ENCODE peak calls at places on chromosome 12, in five cellular contexts. J is HepG2, Z is K562, W is HCT116, B is GM12878. U is an unnamed sample.

GRCh38 chr12:87202189-87202588 is 827.0 kb downstream of the C12orf50 start:
- DNase-seq in J (no peak), Z (no peak), W (no peak), B (no peak), U (no peak)

GRCh38 chr12:49588281-49588680 is 17.2 kb downstream of the FAM186B start:
- DNase-seq in J (no peak), Z (no peak), W (no peak), B (no peak), U (no peak)

GRCh38 chr12:57151741-57152407 is 4.5 kb upstream of the LRP1-AS start:
- DNase-seq in J (no peak), Z (no peak), W (no peak), B (no peak), U (peak)

GRCh38 chr12:26918321-26919215 is 19.2 kb downstream of the INTS13 start:
- DNase-seq in J (no peak), Z (no peak), W (no peak), B (no peak), U (no peak)

GRCh38 chr12:130053641-130054040 is 108.6 kb upstream of the FZD10 start:
- DNase-seq in J (no peak), Z (no peak), W (no peak), B (no peak), U (no peak)

GRCh38 chr12:6554168-6554989 is 1.5 kb downstream of the IFFO1 start:
- DNase-seq in J (peak), Z (peak), W (peak), B (no peak), U (peak)

GRCh38 chr12:34406228-34406995 is 384.1 kb downstream of the ALG10 start:
- DNase-seq in J (no peak), Z (peak), W (no peak), B (no peak), U (peak)

GRCh38 chr12:19208456-19208855 is 78.9 kb downstream of the PLEKHA5 start:
- DNase-seq in J (no peak), Z (no peak), W (no peak), B (no peak), U (no peak)

GRCh38 chr12:65536876-65537661 is 258.6 kb downstream of the MSRB3 start:
- DNase-seq in J (no peak), Z (no peak), W (peak), B (no peak), U (no peak)

GRCh38 chr12:130868412-130868811 is 3.5 kb upstream of the RAN start:
- DNase-seq in J (no peak), Z (no peak), W (no peak), B (no peak), U (no peak)

GRCh38 chr12:6183689-6184441 is 16.3 kb upstream of the CD9 start:
- DNase-seq in J (peak), Z (no peak), W (no peak), B (no peak), U (no peak)

GRCh38 chr12:5716221-5716620 is 228.8 kb downstream of the ANO2 start:
- DNase-seq in J (no peak), Z (no peak), W (no peak), B (no peak), U (no peak)

GRCh38 chr12:93145086-93145485 is 216.0 kb upstream of the EEA1 start:
- DNase-seq in J (no peak), Z (no peak), W (no peak), B (no peak), U (no peak)

GRCh38 chr12:106219043-106219442 is 28.8 kb downstream of the CKAP4 start:
- DNase-seq in J (no peak), Z (no peak), W (no peak), B (no peak), U (no peak)

GRCh38 chr12:89069431-89069830 is 282.9 kb downstream of the DUSP6 start:
- DNase-seq in J (no peak), Z (no peak), W (no peak), B (no peak), U (no peak)

GRCh38 chr12:40959041-40959440 is 229.1 kb upstream of the PDZRN4 start:
- DNase-seq in J (no peak), Z (no peak), W (no peak), B (no peak), U (no peak)

GRCh38 chr12:123966596-123966995 is 6.0 kb downstream of the CCDC92 start:
- DNase-seq in J (no peak), Z (no peak), W (no peak), B (no peak), U (no peak)

GRCh38 chr12:83818888-83819287 is 1093.7 kb downstream of the SLC6A15 start:
- DNase-seq in J (no peak), Z (no peak), W (no peak), B (no peak), U (no peak)

GRCh38 chr12:54980341-54980740 is 4.2 kb downstream of the TESPA1 start:
- DNase-seq in J (no peak), Z (peak), W (no peak), B (no peak), U (no peak)

GRCh38 chr12:27012239-27012981 is 1.8 kb downstream of the TM7SF3 start:
- DNase-seq in J (peak), Z (no peak), W (no peak), B (no peak), U (no peak)

GRCh38 chr12:76649091-76649490 is 89.5 kb upstream of the OSBPL8 start:
- DNase-seq in J (no peak), Z (no peak), W (no peak), B (no peak), U (no peak)

GRCh38 chr12:132356686-132357622 is 27.6 kb upstream of the GALNT9 start:
- DNase-seq in J (no peak), Z (no peak), W (peak), B (no peak), U (no peak)

GRCh38 chr12:58359084-58359483 is 417.7 kb downstream of the ATP23 start:
- DNase-seq in J (no peak), Z (no peak), W (no peak), B (no peak), U (peak)
- TF ChIP-seq ZBTB33 in J (no peak), Z (no peak), W (no peak), B (no peak), U (no peak)

DNA sequence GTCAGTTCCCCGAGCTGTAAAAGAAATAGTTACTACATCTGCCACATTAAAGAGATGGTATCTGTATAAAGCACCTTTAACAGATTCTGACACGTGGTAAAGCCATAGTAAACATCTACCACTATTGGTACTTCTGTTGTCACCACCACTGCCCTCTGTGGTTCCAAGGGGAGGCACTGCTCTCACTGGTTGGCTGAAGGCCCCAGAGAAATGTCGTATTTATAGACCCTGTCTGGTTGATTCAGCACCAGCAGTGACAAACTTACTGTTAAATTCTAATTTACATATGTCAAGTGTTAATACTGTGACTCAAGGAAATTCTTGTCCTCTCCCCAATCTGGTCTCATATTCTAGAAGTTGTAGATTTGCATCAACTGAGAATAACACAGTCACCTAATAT is 281.1 kb downstream of the ERC1 start:
- DNase-seq in J (no peak), Z (no peak), W (no peak), B (no peak), U (no peak)
- TF ChIP-seq ZBTB33 in J (no peak), Z (no peak), W (no peak), B (no peak), U (no peak)

GRCh38 chr12:94851396-94852025 is 152.0 kb downstream of the NDUFA12 start:
- DNase-seq in J (no peak), Z (no peak), W (no peak), B (no peak), U (no peak)
- TF ChIP-seq ZBTB33 in J (no peak), Z (no peak), W (no peak), B (no peak), U (no peak)

DNA sequence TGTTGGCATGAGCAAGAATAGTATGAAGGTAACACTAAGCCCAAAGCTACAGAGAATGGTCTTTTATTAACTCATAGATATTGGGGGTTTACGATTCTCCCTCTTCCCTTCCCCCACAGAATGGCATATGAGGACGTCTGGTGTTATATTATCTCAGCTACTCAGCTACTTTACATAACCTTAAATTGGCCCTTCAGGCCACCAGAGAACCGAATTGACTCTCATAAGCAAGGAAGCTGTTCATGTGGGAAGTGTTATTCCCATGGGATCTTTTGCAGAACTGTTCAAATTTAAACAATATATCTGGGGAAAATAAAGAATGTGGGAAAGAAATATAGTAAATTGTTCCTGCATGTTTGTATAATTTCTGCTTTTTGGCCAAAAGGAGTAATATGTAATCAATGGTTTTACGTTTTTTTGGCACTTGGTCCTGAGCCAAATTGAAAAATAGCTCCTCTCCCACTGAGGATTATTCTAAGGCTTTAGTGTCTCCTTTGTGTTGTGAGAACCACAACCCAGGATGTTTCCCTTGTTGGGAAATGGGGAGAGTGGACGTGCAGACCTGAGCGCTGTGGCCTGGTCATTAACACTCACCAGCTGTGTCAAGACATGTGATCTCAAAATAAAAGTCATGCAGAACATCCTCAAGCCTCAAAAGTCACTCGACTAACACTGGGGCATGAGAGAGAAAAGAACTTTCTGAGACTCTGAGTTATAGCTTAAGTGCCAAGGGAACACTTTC is 31.8 kb upstream of the CMAS start:
- DNase-seq in J (no peak), Z (no peak), W (no peak), B (no peak), U (no peak)
- TF ChIP-seq ZBTB33 in J (no peak), Z (no peak), W (no peak), B (no peak), U (no peak)

GRCh38 chr12:24970177-24970576 is 21.3 kb upstream of the BCAT1 start:
- DNase-seq in J (no peak), Z (no peak), W (no peak), B (no peak), U (no peak)

GRCh38 chr12:24964342-24964741 is 15.4 kb upstream of the BCAT1 start:
- DNase-seq in J (no peak), Z (no peak), W (no peak), B (no peak), U (no peak)

GRCh38 chr12:24972078-24972477 is 23.2 kb upstream of the BCAT1 start:
- DNase-seq in J (no peak), Z (no peak), W (no peak), B (no peak), U (no peak)

DNA sequence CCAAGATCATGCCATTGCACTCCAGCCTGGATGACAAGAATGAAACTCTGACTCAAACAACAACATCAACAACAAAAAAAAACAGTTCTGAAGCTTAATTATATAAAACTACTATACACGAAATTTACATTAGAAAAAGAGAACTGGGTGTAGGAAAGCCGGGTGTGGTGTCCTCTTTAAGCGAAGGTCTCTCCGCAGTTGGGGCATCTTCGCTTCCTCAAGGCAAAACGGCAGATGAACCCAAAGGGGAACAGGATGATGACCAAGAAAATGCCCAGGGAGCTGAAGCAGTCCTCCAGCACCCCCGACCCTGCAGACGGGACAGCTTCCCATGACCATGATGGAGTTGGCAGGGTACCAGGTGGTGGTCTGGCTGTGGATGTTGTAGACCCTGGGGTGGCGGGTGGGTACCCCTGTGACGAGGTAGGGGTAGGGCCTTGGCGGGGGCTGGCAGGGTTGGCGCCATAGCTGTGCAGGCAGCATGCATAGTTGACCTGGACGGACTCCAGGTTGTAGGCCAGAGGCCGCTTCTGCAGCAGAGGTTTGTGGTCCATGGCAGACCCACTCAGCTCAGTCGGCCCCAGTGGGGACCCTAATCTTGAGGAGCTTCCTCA is 18.2 kb upstream of the BCAT1 start:
- DNase-seq in J (no peak), Z (no peak), W (no peak), B (no peak), U (no peak)
- TF ChIP-seq ZBTB33 in J (no peak), Z (no peak), W (no peak), B (no peak), U (no peak)

DNA sequence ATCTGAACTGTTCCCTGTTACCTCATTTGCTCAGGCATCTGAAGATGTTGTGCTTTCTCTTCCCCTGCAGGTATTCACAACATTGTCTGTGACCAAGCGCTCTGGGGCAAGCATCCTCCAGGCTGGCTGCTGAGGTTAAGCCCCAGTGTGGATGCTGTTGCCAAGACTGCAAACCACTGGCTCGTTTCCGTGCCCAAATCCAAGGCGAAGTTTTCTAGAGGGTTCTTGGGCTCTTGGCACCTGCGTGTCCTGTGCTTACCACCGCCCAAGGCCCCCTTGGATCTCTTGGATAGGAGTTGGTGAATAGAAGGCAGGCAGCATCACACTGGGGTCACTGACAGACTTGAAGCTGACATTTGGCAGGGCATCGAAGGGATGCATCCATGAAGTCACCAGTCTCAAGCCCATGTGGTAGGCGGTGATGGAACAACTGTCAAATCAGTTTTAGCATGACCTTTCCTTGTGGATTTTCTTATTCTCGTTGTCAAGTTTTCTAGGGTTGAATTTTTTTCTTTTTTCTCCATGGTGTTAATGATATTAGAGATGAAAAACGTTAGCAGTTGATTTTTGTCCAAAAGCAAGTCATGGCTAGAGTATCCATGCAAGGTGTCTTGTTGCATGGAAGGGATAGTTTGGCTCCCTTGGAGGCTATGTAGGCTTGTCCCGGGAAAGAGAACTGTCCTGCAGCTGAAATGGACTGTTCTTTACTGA is 44.9 kb downstream of the EID3 start:
- DNase-seq in J (no peak), Z (no peak), W (no peak), B (no peak), U (no peak)
- TF ChIP-seq ZBTB33 in J (no peak), Z (no peak), W (no peak), B (no peak), U (no peak)

GRCh38 chr12:75641031-75641780 is 129.8 kb upstream of the KRR1 start:
- DNase-seq in J (no peak), Z (peak), W (peak), B (peak), U (no peak)
- TF ChIP-seq ZBTB33 in J (no peak), Z (no peak), W (peak), B (no peak), U (no peak)

U was measured in SK-N-SH.